ENCODE peak calls at places on chromosomes 4 and X, in ten cellular contexts. One of them, this sample, is unnamed.

GRCh38 chr4:140252144-140252741 is 98.3 kb upstream of the MAML3 start:
- DNase-seq in NB4: peak; percentile 34
- DNase-seq in GM12864: no peak
- DNase-seq in bronchial epithelial cell: no peak
- DNase-seq in thoracic aorta: no peak
- DNase-seq in Peyer's patch: peak; percentile 57
- DNase-seq in right cardiac atrium: no peak
- DNase-seq in tibial artery: no peak
- DNase-seq in transverse colon: peak; percentile 46
- DNase-seq in psoas muscle: no peak
- DNase-seq in this sample: no peak

GRCh38 chr4:116055857-116056827 is 942.7 kb upstream of the NDST4 start:
- DNase-seq in NB4: peak; percentile 14
- DNase-seq in GM12864: no peak
- DNase-seq in bronchial epithelial cell: peak; percentile 33
- DNase-seq in thoracic aorta: no peak
- DNase-seq in Peyer's patch: no peak
- DNase-seq in right cardiac atrium: no peak
- DNase-seq in tibial artery: no peak
- DNase-seq in transverse colon: no peak
- DNase-seq in psoas muscle: no peak
- DNase-seq in this sample: no peak

GRCh38 chr4:98421106-98421505 is 159.9 kb downstream of the RAP1GDS1 start:
- DNase-seq in NB4: no peak
- DNase-seq in GM12864: no peak
- DNase-seq in bronchial epithelial cell: no peak
- DNase-seq in thoracic aorta: no peak
- DNase-seq in Peyer's patch: no peak
- DNase-seq in right cardiac atrium: no peak
- DNase-seq in tibial artery: no peak
- DNase-seq in transverse colon: no peak
- DNase-seq in psoas muscle: no peak
- DNase-seq in this sample: no peak

GRCh38 chrX:40097101-40097491 is 662 bp downstream of the BCOR start:
- DNase-seq in NB4: peak; percentile 58
- DNase-seq in GM12864: no peak
- DNase-seq in bronchial epithelial cell: no peak
- DNase-seq in thoracic aorta: no peak
- DNase-seq in Peyer's patch: no peak
- DNase-seq in right cardiac atrium: peak; percentile 18
- DNase-seq in tibial artery: no peak
- DNase-seq in transverse colon: no peak
- DNase-seq in psoas muscle: no peak
- DNase-seq in this sample: no peak

GRCh38 chr4:73798842-73799241 is 37.6 kb upstream of the CXCL6 start:
- DNase-seq in NB4: no peak
- DNase-seq in GM12864: no peak
- DNase-seq in bronchial epithelial cell: no peak
- DNase-seq in thoracic aorta: no peak
- DNase-seq in Peyer's patch: no peak
- DNase-seq in right cardiac atrium: no peak
- DNase-seq in tibial artery: no peak
- DNase-seq in transverse colon: no peak
- DNase-seq in psoas muscle: no peak
- DNase-seq in this sample: no peak

GRCh38 chr4:30833206-30833605 is 113.0 kb downstream of the PCDH7 start:
- DNase-seq in NB4: no peak
- DNase-seq in GM12864: no peak
- DNase-seq in bronchial epithelial cell: no peak
- DNase-seq in thoracic aorta: no peak
- DNase-seq in Peyer's patch: no peak
- DNase-seq in right cardiac atrium: no peak
- DNase-seq in tibial artery: no peak
- DNase-seq in transverse colon: no peak
- DNase-seq in psoas muscle: no peak
- DNase-seq in this sample: no peak

GRCh38 chr4:66000500-66001117 is 330.3 kb upstream of the EPHA5 start:
- DNase-seq in NB4: no peak
- DNase-seq in GM12864: no peak
- DNase-seq in bronchial epithelial cell: no peak
- DNase-seq in thoracic aorta: no peak
- DNase-seq in Peyer's patch: no peak
- DNase-seq in right cardiac atrium: no peak
- DNase-seq in tibial artery: no peak
- DNase-seq in transverse colon: no peak
- DNase-seq in psoas muscle: no peak
- DNase-seq in this sample: no peak

GRCh38 chrX:150887906-150888465 is 10.5 kb downstream of the CD99L2 start:
- DNase-seq in NB4: no peak
- DNase-seq in GM12864: no peak
- DNase-seq in bronchial epithelial cell: peak; percentile 45
- DNase-seq in thoracic aorta: no peak
- DNase-seq in Peyer's patch: no peak
- DNase-seq in right cardiac atrium: no peak
- DNase-seq in tibial artery: no peak
- DNase-seq in transverse colon: no peak
- DNase-seq in psoas muscle: no peak
- DNase-seq in this sample: no peak

GRCh38 chr4:126106658-126107057 is 791.9 kb downstream of the FAT4 start:
- DNase-seq in NB4: peak; percentile 23
- DNase-seq in GM12864: no peak
- DNase-seq in bronchial epithelial cell: peak; percentile 4
- DNase-seq in thoracic aorta: no peak
- DNase-seq in Peyer's patch: no peak
- DNase-seq in right cardiac atrium: no peak
- DNase-seq in tibial artery: no peak
- DNase-seq in transverse colon: no peak
- DNase-seq in psoas muscle: no peak
- DNase-seq in this sample: no peak

GRCh38 chr4:84582302-84582987 is 482 bp upstream of the CDS1 start:
- DNase-seq in NB4: peak; percentile 71
- DNase-seq in GM12864: peak; percentile 10
- DNase-seq in bronchial epithelial cell: peak; percentile 89
- DNase-seq in thoracic aorta: peak; percentile 43
- DNase-seq in Peyer's patch: peak; percentile 99
- DNase-seq in right cardiac atrium: peak; percentile 77
- DNase-seq in tibial artery: peak; percentile 69
- DNase-seq in transverse colon: peak; percentile 97
- DNase-seq in psoas muscle: peak; percentile 70
- DNase-seq in this sample: peak; percentile 83
- H3K4me3 ChIP-seq in NB4: peak overlapping the region; percentile 28
- H3K4me3 ChIP-seq in GM12864: peak overlapping the region; percentile 52
- H3K4me3 ChIP-seq in bronchial epithelial cell: peak overlapping the region; percentile 91
- H3K4me3 ChIP-seq in thoracic aorta: peak overlapping the region; percentile 77
- H3K4me3 ChIP-seq in Peyer's patch: peak overlapping the region; percentile 85
- H3K4me3 ChIP-seq in right cardiac atrium: peak overlapping the region; percentile 75
- H3K4me3 ChIP-seq in tibial artery: peak overlapping the region; percentile 71
- H3K4me3 ChIP-seq in transverse colon: peak overlapping the region; percentile 69
- H3K4me3 ChIP-seq in psoas muscle: peak overlapping the region; percentile 90
- H3K4me3 ChIP-seq in this sample: peak overlapping the region; percentile 69

DNA sequence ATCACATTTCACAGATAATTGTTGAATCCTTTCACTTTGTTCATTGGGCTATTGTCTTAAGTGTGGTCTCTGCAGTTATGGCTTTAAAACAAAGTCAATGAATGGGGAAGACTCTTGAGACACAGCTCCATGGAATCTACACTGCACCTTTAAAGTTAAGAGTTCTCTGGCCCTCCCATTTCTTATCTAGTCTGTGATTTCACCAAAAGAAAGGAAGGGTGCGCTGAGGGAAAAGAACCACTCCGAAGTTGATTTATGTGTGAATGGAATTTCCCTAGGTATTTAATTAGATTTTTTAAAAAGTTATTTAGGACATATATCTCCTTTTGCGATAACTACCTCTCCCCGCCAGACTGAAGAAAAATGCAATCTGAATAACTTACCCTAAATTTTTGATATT is 2.5 kb downstream of the SEPTIN11 start:
- DNase-seq in NB4: no peak
- DNase-seq in GM12864: no peak
- DNase-seq in bronchial epithelial cell: no peak
- DNase-seq in thoracic aorta: no peak
- DNase-seq in Peyer's patch: no peak
- DNase-seq in right cardiac atrium: no peak
- DNase-seq in tibial artery: no peak
- DNase-seq in transverse colon: no peak
- DNase-seq in psoas muscle: no peak
- DNase-seq in this sample: no peak
- H3K4me3 ChIP-seq in NB4: no peak overlapping the region
- H3K4me3 ChIP-seq in GM12864: no peak overlapping the region
- H3K4me3 ChIP-seq in bronchial epithelial cell: no peak overlapping the region
- H3K4me3 ChIP-seq in thoracic aorta: peak overlapping the region; percentile 80
- H3K4me3 ChIP-seq in Peyer's patch: no peak overlapping the region
- H3K4me3 ChIP-seq in right cardiac atrium: no peak overlapping the region
- H3K4me3 ChIP-seq in tibial artery: no peak overlapping the region
- H3K4me3 ChIP-seq in transverse colon: no peak overlapping the region
- H3K4me3 ChIP-seq in psoas muscle: no peak overlapping the region
- H3K4me3 ChIP-seq in this sample: peak overlapping the region; percentile 86

DNA sequence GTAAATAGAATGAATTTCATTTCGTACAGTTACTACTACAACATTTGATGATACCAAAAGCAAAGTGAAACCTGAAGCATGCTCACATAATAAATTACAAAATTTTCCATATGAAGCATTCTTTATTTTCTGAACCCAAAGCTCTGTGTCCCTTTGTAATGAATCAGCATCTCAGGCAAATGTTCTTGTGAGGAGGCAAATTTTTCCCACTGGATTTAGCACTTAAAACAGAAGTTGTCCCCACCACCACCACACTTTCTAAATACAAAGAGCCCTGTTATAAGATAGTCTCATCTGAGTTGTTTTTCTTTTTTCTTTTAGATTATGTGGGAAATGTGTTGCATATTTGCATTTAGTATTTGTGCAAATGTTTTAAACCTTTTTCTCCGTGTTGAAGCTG is 70.6 kb upstream of the NFKB1 start:
- DNase-seq in NB4: no peak
- DNase-seq in GM12864: no peak
- DNase-seq in bronchial epithelial cell: peak; percentile 40
- DNase-seq in thoracic aorta: no peak
- DNase-seq in Peyer's patch: no peak
- DNase-seq in right cardiac atrium: no peak
- DNase-seq in tibial artery: no peak
- DNase-seq in transverse colon: no peak
- DNase-seq in psoas muscle: no peak
- DNase-seq in this sample: no peak
- H3K4me3 ChIP-seq in NB4: peak overlapping the region; percentile 59
- H3K4me3 ChIP-seq in GM12864: peak overlapping the region; percentile 57
- H3K4me3 ChIP-seq in bronchial epithelial cell: peak overlapping the region; percentile 44
- H3K4me3 ChIP-seq in thoracic aorta: peak overlapping the region; percentile 77
- H3K4me3 ChIP-seq in Peyer's patch: peak overlapping the region; percentile 70
- H3K4me3 ChIP-seq in right cardiac atrium: peak overlapping the region; percentile 97
- H3K4me3 ChIP-seq in tibial artery: peak overlapping the region; percentile 64
- H3K4me3 ChIP-seq in transverse colon: peak overlapping the region; percentile 53
- H3K4me3 ChIP-seq in psoas muscle: peak overlapping the region; percentile 70
- H3K4me3 ChIP-seq in this sample: peak overlapping the region; percentile 52

GRCh38 chrX:45768666-45769065 is 568.0 kb upstream of the DIPK2B start:
- DNase-seq in NB4: no peak
- DNase-seq in GM12864: no peak
- DNase-seq in bronchial epithelial cell: no peak
- DNase-seq in thoracic aorta: no peak
- DNase-seq in Peyer's patch: no peak
- DNase-seq in right cardiac atrium: no peak
- DNase-seq in tibial artery: no peak
- DNase-seq in transverse colon: no peak
- DNase-seq in psoas muscle: no peak
- DNase-seq in this sample: no peak

GRCh38 chrX:45771560-45772340 is 571.1 kb upstream of the DIPK2B start:
- DNase-seq in NB4: peak; percentile 71
- DNase-seq in GM12864: no peak
- DNase-seq in bronchial epithelial cell: peak; percentile 59
- DNase-seq in thoracic aorta: no peak
- DNase-seq in Peyer's patch: peak; percentile 50
- DNase-seq in right cardiac atrium: peak; percentile 22
- DNase-seq in tibial artery: peak; percentile 28
- DNase-seq in transverse colon: peak; percentile 56
- DNase-seq in psoas muscle: no peak
- DNase-seq in this sample: peak; percentile 7

GRCh38 chrX:45769919-45770582 is 569.4 kb upstream of the DIPK2B start:
- DNase-seq in NB4: peak; percentile 91
- DNase-seq in GM12864: no peak
- DNase-seq in bronchial epithelial cell: peak; percentile 65
- DNase-seq in thoracic aorta: peak; percentile 26
- DNase-seq in Peyer's patch: peak; percentile 74
- DNase-seq in right cardiac atrium: peak; percentile 69
- DNase-seq in tibial artery: peak; percentile 70
- DNase-seq in transverse colon: peak; percentile 71
- DNase-seq in psoas muscle: peak; percentile 59
- DNase-seq in this sample: peak; percentile 43

GRCh38 chrX:45774961-45775360 is 574.3 kb upstream of the DIPK2B start:
- DNase-seq in NB4: peak; percentile 68
- DNase-seq in GM12864: no peak
- DNase-seq in bronchial epithelial cell: peak; percentile 89
- DNase-seq in thoracic aorta: no peak
- DNase-seq in Peyer's patch: no peak
- DNase-seq in right cardiac atrium: peak; percentile 52
- DNase-seq in tibial artery: peak; percentile 46
- DNase-seq in transverse colon: no peak
- DNase-seq in psoas muscle: peak; percentile 26
- DNase-seq in this sample: no peak

GRCh38 chrX:45771114-45771513 is 570.4 kb upstream of the DIPK2B start:
- DNase-seq in NB4: peak; percentile 56
- DNase-seq in GM12864: no peak
- DNase-seq in bronchial epithelial cell: peak; percentile 91
- DNase-seq in thoracic aorta: no peak
- DNase-seq in Peyer's patch: peak; percentile 49
- DNase-seq in right cardiac atrium: peak; percentile 12
- DNase-seq in tibial artery: peak; percentile 25
- DNase-seq in transverse colon: peak; percentile 72
- DNase-seq in psoas muscle: no peak
- DNase-seq in this sample: peak; percentile 5
- H3K4me3 ChIP-seq in NB4: peak overlapping the region; percentile 66
- H3K4me3 ChIP-seq in GM12864: no peak overlapping the region
- H3K4me3 ChIP-seq in bronchial epithelial cell: peak overlapping the region; percentile 47
- H3K4me3 ChIP-seq in thoracic aorta: peak overlapping the region; percentile 70
- H3K4me3 ChIP-seq in Peyer's patch: peak overlapping the region; percentile 55
- H3K4me3 ChIP-seq in right cardiac atrium: no peak overlapping the region
- H3K4me3 ChIP-seq in tibial artery: peak overlapping the region; percentile 50
- H3K4me3 ChIP-seq in transverse colon: no peak overlapping the region
- H3K4me3 ChIP-seq in psoas muscle: peak overlapping the region; percentile 46
- H3K4me3 ChIP-seq in this sample: peak overlapping the region; percentile 52

This sample was measured in heart right ventricle.